ENCODE peak calls at places on chromosomes 11 and 22, in four cellular contexts. G is mucosa of descending colon, X is heart right ventricle, U is AG04450. P is an unnamed sample.

GRCh38 chr22:22983123-22983522 is 87.2 kb upstream of the GNAZ start:
- DNase-seq in G (no peak), X (no peak), U (no peak), P (no peak)

GRCh38 chr22:39997421-39997820 is 2.7 kb downstream of the FAM83F start:
- DNase-seq in X (no peak), G (no peak), U (no peak), P (no peak)

GRCh38 chr11:130592056-130592455 is 143.6 kb downstream of the ADAMTS15 start:
- DNase-seq in U (no peak), X (no peak), G (no peak), P (no peak)

GRCh38 chr11:120912504-120912903 is 111.4 kb upstream of the TBCEL start:
- DNase-seq in X (no peak), G (no peak), U (peak), P (no peak)

GRCh38 chr11:64052436-64052835 is 16.7 kb downstream of the FLRT1 start:
- DNase-seq in G (no peak), U (no peak), X (no peak), P (no peak)

GRCh38 chr22:35177811-35178210 is 79.5 kb upstream of the HMGXB4 start:
- DNase-seq in X (no peak), U (no peak), G (no peak), P (no peak)

GRCh38 chr11:15119826-15120225 is 5.1 kb downstream of the INSC start:
- DNase-seq in U (no peak), X (no peak), G (no peak), P (no peak)

GRCh38 chr22:33112606-33113005 is 54.4 kb upstream of the SYN3 start:
- DNase-seq in G (no peak), U (no peak), X (no peak), P (no peak)

GRCh38 chr22:45832180-45832579 is 144.8 kb downstream of the WNT7B start:
- DNase-seq in X (no peak), U (no peak), G (no peak), P (no peak)

GRCh38 chr11:114366331-114367243 is 33.7 kb downstream of the C11orf71 start:
- DNase-seq in U (peak), G (no peak), X (no peak), P (peak)

GRCh38 chr11:10899542-10899830 is 41.6 kb upstream of the ZBED5 start:
- DNase-seq in G (peak), X (no peak), U (no peak), P (no peak)

GRCh38 chr11:35427158-35427557 is 7.8 kb upstream of the SLC1A2 start:
- DNase-seq in X (no peak), U (no peak), G (no peak), P (no peak)

GRCh38 chr11:75276696-75277095 is 36.1 kb downstream of the TPBGL start:
- DNase-seq in U (no peak), X (no peak), G (no peak), P (no peak)

GRCh38 chr22:21946262-21946925 is 6.3 kb downstream of the PPM1F start:
- DNase-seq in U (no peak), G (no peak), X (no peak), P (no peak)

GRCh38 chr11:103486609-103487008 is 377.4 kb downstream of the DYNC2H1 start:
- DNase-seq in G (no peak), X (no peak), U (no peak), P (no peak)

GRCh38 chr11:103202048-103202651 is 92.9 kb downstream of the DYNC2H1 start:
- DNase-seq in G (no peak), X (no peak), U (peak), P (no peak)

GRCh38 chr11:94325681-94326080 is 21.3 kb downstream of the IZUMO1R start:
- DNase-seq in G (peak), U (no peak), X (no peak), P (no peak)

GRCh38 chr11:27718853-27719574 is 18.8 kb upstream of the BDNF start:
- DNase-seq in X (peak), G (peak), U (no peak), P (no peak)

GRCh38 chr22:37782340-37783168 is 25.2 kb upstream of the GCAT start:
- DNase-seq in G (no peak), U (no peak), X (no peak), P (no peak)

GRCh38 chr22:24772493-24773220 is 1.9 kb downstream of the PIWIL3 start:
- DNase-seq in G (no peak), U (no peak), X (no peak), P (peak)

GRCh38 chr22:18024276-18024939 is at the start of gene MICAL3:
- DNase-seq in U (no peak), X (no peak), G (peak), P (no peak)

GRCh38 chr11:18490736-18491485 is 35.3 kb downstream of the LDHAL6A start:
- DNase-seq in G (no peak), U (no peak), X (no peak), P (no peak)

GRCh38 chr22:36325163-36326031 is 62.4 kb downstream of the MYH9 start:
- DNase-seq in X (peak), G (peak), U (no peak), P (no peak)

GRCh38 chr22:17822087-17822486 is 47.8 kb upstream of the BID start:
- DNase-seq in U (no peak), X (no peak), G (no peak), P (no peak)

GRCh38 chr11:27088353-27088752 is 47.7 kb downstream of the BBOX1 start:
- DNase-seq in G (no peak), X (no peak), U (no peak), P (no peak)

GRCh38 chr22:19496324-19496630 is 16.6 kb downstream of the CDC45 start:
- DNase-seq in U (no peak), G (no peak), X (no peak), P (no peak)

GRCh38 chr22:22810018-22810427 is 77.6 kb upstream of the IGLL5 start:
- DNase-seq in X (no peak), U (no peak), G (peak), P (no peak)

GRCh38 chr22:44309137-44309536 is 3.6 kb downstream of the SHISAL1 start:
- DNase-seq in X (no peak), G (peak), U (peak), P (peak)

GRCh38 chr11:88704505-88704904 is 361.3 kb downstream of the GRM5 start:
- DNase-seq in U (no peak), G (no peak), X (no peak), P (no peak)

GRCh38 chr22:29872145-29872893 is 10.7 kb upstream of the MTMR3 start:
- DNase-seq in U (no peak), G (no peak), X (no peak), P (no peak)

GRCh38 chr11:69359735-69360470 is 65.9 kb downstream of the MYEOV start:
- DNase-seq in G (no peak), X (no peak), U (no peak), P (no peak)

GRCh38 chr22:42316988-42317387 is 46.5 kb upstream of the TCF20 start:
- DNase-seq in U (no peak), G (peak), X (no peak), P (no peak)

GRCh38 chr11:8692417-8692816 is 9.8 kb downstream of the RPL27A start:
- DNase-seq in X (no peak), G (no peak), U (no peak), P (no peak)

GRCh38 chr11:126147268-126148111 is 64.0 kb downstream of the RPUSD4 start:
- DNase-seq in G (no peak), X (no peak), U (no peak), P (no peak)